ENCODE peak calls at places on chromosomes 3 and 15, in seven cellular contexts. S is GM03348; H is DMS79 treated with DMSO at 0.1 percent for 48 hours; X is A549; O is activated T-helper 1 cell treated with Interleukin-2 at 50 U/mL for 16 hours; L is stimulated activated CD8-positive, alpha-beta memory T cell treated with anti-CD3 and anti-CD28 coated beads, Interleukin-4, amount 100 ng/mL, for 1 hour; G is AG08396. N is an unnamed sample.

GRCh38 chr15:68145706-68146105 is 59.4 kb downstream of the CALML4 start:
- DNase-seq in S (peak), H (no peak), X (no peak), O (no peak), L (no peak), G (no peak), N (peak)

GRCh38 chr3:127427169-127427655 is 139.4 kb upstream of the PRR20G start:
- DNase-seq in S (no peak), H (no peak), X (no peak), O (no peak), L (no peak), G (no peak), N (no peak)

GRCh38 chr15:69723404-69724097 is 270.9 kb downstream of the RPLP1 start:
- DNase-seq in S (no peak), H (peak), X (no peak), O (no peak), L (no peak), G (no peak), N (no peak)

GRCh38 chr15:69593981-69594966 is 141.7 kb downstream of the RPLP1 start:
- DNase-seq in S (peak), H (peak), X (peak), O (no peak), L (no peak), G (peak), N (peak)

GRCh38 chr15:99015677-99016568 is 8.3 kb upstream of the PGPEP1L start:
- DNase-seq in S (no peak), H (no peak), X (no peak), O (no peak), L (no peak), G (no peak), N (peak)

GRCh38 chr3:23041918-23042696 is 161.0 kb upstream of the UBE2E2 start:
- DNase-seq in S (peak), H (no peak), X (no peak), O (no peak), L (no peak), G (no peak), N (no peak)

GRCh38 chr3:176430244-176430893 is 766.9 kb downstream of the TBL1XR1 start:
- DNase-seq in S (peak), H (no peak), X (peak), O (no peak), L (no peak), G (peak), N (peak)

GRCh38 chr15:76151599-76151974 is 91.8 kb downstream of the TMEM266 start:
- DNase-seq in S (no peak), H (no peak), X (no peak), O (no peak), L (no peak), G (no peak), N (no peak)

GRCh38 chr3:18474202-18474601 is 49.1 kb upstream of the SATB1 start:
- DNase-seq in S (no peak), H (no peak), X (no peak), O (no peak), L (no peak), G (no peak), N (no peak)

GRCh38 chr3:21672303-21672702 is 78.7 kb downstream of the ZNF385D start:
- DNase-seq in S (peak), H (no peak), X (no peak), O (no peak), L (no peak), G (peak), N (peak)

GRCh38 chr15:63188247-63188936 is 1.0 kb upstream of the RAB8B start:
- DNase-seq in S (no peak), H (no peak), X (no peak), O (no peak), L (no peak), G (no peak), N (no peak)

GRCh38 chr15:93072440-93073394 is 16.3 kb downstream of the RGMA start:
- DNase-seq in S (peak), H (peak), X (peak), O (no peak), L (no peak), G (peak), N (peak)